ENCODE peak calls at places on chromosomes 1 and 21, in nine cellular contexts. N, C, K, P, D, O, Z, Q and W are unnamed samples.

GRCh38 chr1:241985787-241986186 is 13.1 kb downstream of the MAP1LC3C start:
- DNase-seq in N (no peak), C (peak), K (no peak), P (peak), D (no peak), O (peak), Z (peak), Q (peak), W (peak)

GRCh38 chr21:41121785-41122415 is 46.1 kb upstream of the BACE2 start:
- DNase-seq in N (peak), C (peak), K (peak), P (peak), D (peak), O (peak), Z (peak), Q (peak), W (no peak)

GRCh38 chr1:220983877-220984635 is 104.8 kb downstream of the HLX start:
- DNase-seq in N (no peak), C (peak), K (no peak), P (no peak), D (no peak), O (no peak), Z (no peak), Q (no peak), W (no peak)

GRCh38 chr1:240491156-240491555 is 120.8 kb downstream of the GREM2 start:
- DNase-seq in N (no peak), C (no peak), K (no peak), P (no peak), D (no peak), O (no peak), Z (no peak), Q (no peak), W (no peak)

GRCh38 chr21:45539796-45540600 is 2.2 kb downstream of the SLC19A1 start:
- DNase-seq in N (no peak), C (no peak), K (no peak), P (no peak), D (no peak), O (no peak), Z (no peak), Q (no peak), W (no peak)

GRCh38 chr1:234893725-234894630 is 234.7 kb downstream of the TOMM20 start:
- DNase-seq in N (peak), C (peak), K (peak), P (no peak), D (no peak), O (peak), Z (no peak), Q (peak), W (no peak)

GRCh38 chr1:6600410-6601048 is 2.1 kb downstream of the KLHL21 start:
- DNase-seq in N (no peak), C (no peak), K (no peak), P (no peak), D (no peak), O (no peak), Z (no peak), Q (no peak), W (no peak)

GRCh38 chr1:57061369-57061768 is 95.6 kb upstream of the C8B start:
- DNase-seq in N (no peak), C (no peak), K (no peak), P (no peak), D (no peak), O (peak), Z (no peak), Q (peak), W (no peak)

GRCh38 chr1:73401666-73402065 is 796.3 kb downstream of the LRRIQ3 start:
- DNase-seq in N (no peak), C (no peak), K (no peak), P (no peak), D (no peak), O (no peak), Z (no peak), Q (peak), W (no peak)

GRCh38 chr1:2179283-2180013 is 15.1 kb downstream of the FAAP20 start:
- DNase-seq in N (no peak), C (no peak), K (no peak), P (no peak), D (no peak), O (no peak), Z (no peak), Q (peak), W (no peak)

GRCh38 chr1:165364432-165365133 is 8.1 kb upstream of the LMX1A start:
- DNase-seq in N (no peak), C (no peak), K (no peak), P (no peak), D (no peak), O (peak), Z (no peak), Q (no peak), W (no peak)

GRCh38 chr1:11421443-11421842 is 57.5 kb upstream of the DISP3 start:
- DNase-seq in N (no peak), C (no peak), K (no peak), P (no peak), D (no peak), O (no peak), Z (no peak), Q (no peak), W (no peak)

GRCh38 chr21:41547111-41547510 is 39.2 kb upstream of the TMPRSS2 start:
- DNase-seq in N (no peak), C (no peak), K (no peak), P (no peak), D (no peak), O (no peak), Z (no peak), Q (no peak), W (no peak)